ENCODE peak calls at places on chromosomes 3 and 15, in nine cellular contexts. V is M059J; Z is stimulated activated CD8-positive, alpha-beta memory T cell treated with anti-CD3 and anti-CD28 coated beads, Interleukin-15, amount 100 ng/mL, for 24 hours; L is activated CD4-positive, alpha-beta T cell treated with anti-CD3 and anti-CD28 coated beads for 1 hour; G is smooth muscle cell of the brain vasculature; O is activated T-helper 1 cell treated with anti-CD3 and anti-CD28 coated beads, Interleukin-12 subunit alpha, Interleukin-12 subunit beta, Interleukin-2, Interleukin-4 antibody, amounts not matched to agents 30 ng/mL and 10 ng/mL and 1 ng/mL, durations not matched to agents 14 hours and 24 hours and 36 hours; B is H4; R is effector CD4-positive, alpha-beta T cell; J is kidney. I is an unnamed sample.

GRCh38 chr15:57551717-57552677 is 39.7 kb upstream of the MYZAP start:
- DNase-seq in V (peak), Z (no peak), L (no peak), G (no peak), O (no peak), B (peak), R (no peak), J (peak), I (peak)

GRCh38 chr3:49649576-49649975 is 24.6 kb upstream of the APEH start:
- DNase-seq in V (no peak), Z (no peak), L (no peak), G (no peak), O (no peak), B (no peak), R (no peak), J (no peak), I (no peak)

GRCh38 chr3:364287-364686 is 167.7 kb downstream of the CHL1 start:
- DNase-seq in V (no peak), Z (no peak), L (no peak), G (no peak), O (no peak), B (no peak), R (no peak), J (no peak), I (no peak)

GRCh38 chr3:172034786-172035685 is 4.3 kb upstream of the FNDC3B start:
- DNase-seq in V (peak), Z (no peak), L (no peak), G (no peak), O (peak), B (peak), R (peak), J (no peak), I (no peak)

GRCh38 chr15:77991029-77991406 is 86.5 kb downstream of the TBC1D2B start:
- DNase-seq in V (no peak), Z (no peak), L (no peak), G (no peak), O (no peak), B (no peak), R (no peak), J (no peak), I (no peak)

GRCh38 chr3:129540776-129541516 is 2.0 kb upstream of the H1-8 start:
- DNase-seq in V (no peak), Z (no peak), L (no peak), G (no peak), O (no peak), B (no peak), R (no peak), J (no peak), I (no peak)

GRCh38 chr3:108044699-108045098 is 46.1 kb downstream of the CD47 start:
- DNase-seq in V (no peak), Z (no peak), L (no peak), G (no peak), O (no peak), B (no peak), R (no peak), J (no peak), I (no peak)

GRCh38 chr3:8578282-8578681 is 66.3 kb downstream of the SSUH2 start:
- DNase-seq in V (no peak), Z (no peak), L (no peak), G (no peak), O (no peak), B (no peak), R (no peak), J (no peak), I (no peak)

GRCh38 chr3:176950743-176951142 is 246.5 kb downstream of the TBL1XR1 start:
- DNase-seq in V (peak), Z (no peak), L (no peak), G (no peak), O (no peak), B (no peak), R (no peak), J (no peak), I (no peak)